ENCODE peak calls at places on chromosomes 12 and 14, in seven cellular contexts. One of them, this sample, is unnamed.

GRCh38 chr12:122318607-122319311 is 52.5 kb upstream of the VPS33A start:
- DNase-seq in lower lobe of right lung: no peak
- DNase-seq in neural progenitor cell: no peak
- DNase-seq in SJCRH30: no peak
- DNase-seq in PC-3: peak; percentile 82
- DNase-seq in breast epithelium: no peak
- DNase-seq in hepatocyte: no peak
- DNase-seq in this sample: no peak

GRCh38 chr14:53539489-53540126 is 386.5 kb upstream of the DDHD1 start:
- DNase-seq in lower lobe of right lung: peak; percentile 69
- DNase-seq in neural progenitor cell: peak; percentile 89
- DNase-seq in SJCRH30: peak; percentile 94
- DNase-seq in PC-3: peak; percentile 92
- DNase-seq in breast epithelium: peak; percentile 55
- DNase-seq in hepatocyte: peak; percentile 89
- DNase-seq in this sample: no peak

GRCh38 chr14:94540031-94540794 is 21.0 kb upstream of the SERPINA4 start:
- DNase-seq in lower lobe of right lung: no peak
- DNase-seq in neural progenitor cell: peak; percentile 19
- DNase-seq in SJCRH30: no peak
- DNase-seq in PC-3: no peak
- DNase-seq in breast epithelium: no peak
- DNase-seq in hepatocyte: no peak
- DNase-seq in this sample: peak; percentile 80

GRCh38 chr12:111788178-111788654 is 21.5 kb downstream of the ALDH2 start:
- DNase-seq in lower lobe of right lung: no peak
- DNase-seq in neural progenitor cell: peak; percentile 48
- DNase-seq in SJCRH30: peak; percentile 83
- DNase-seq in PC-3: peak; percentile 42
- DNase-seq in breast epithelium: peak; percentile 41
- DNase-seq in hepatocyte: peak; percentile 37
- DNase-seq in this sample: no peak

GRCh38 chr12:80400591-80400991 is 43.4 kb upstream of the PTPRQ start:
- DNase-seq in lower lobe of right lung: no peak
- DNase-seq in neural progenitor cell: peak; percentile 60
- DNase-seq in SJCRH30: no peak
- DNase-seq in PC-3: no peak
- DNase-seq in breast epithelium: no peak
- DNase-seq in hepatocyte: no peak
- DNase-seq in this sample: no peak

GRCh38 chr14:64790478-64790877 is 86.3 kb downstream of the PLEKHG3 start:
- DNase-seq in lower lobe of right lung: no peak
- DNase-seq in neural progenitor cell: peak; percentile 77
- DNase-seq in SJCRH30: no peak
- DNase-seq in PC-3: no peak
- DNase-seq in breast epithelium: no peak
- DNase-seq in hepatocyte: no peak
- DNase-seq in this sample: no peak

GRCh38 chr14:105483300-105484068 is 3.2 kb upstream of the CRIP1 start:
- DNase-seq in lower lobe of right lung: no peak
- DNase-seq in neural progenitor cell: no peak
- DNase-seq in SJCRH30: no peak
- DNase-seq in PC-3: peak; percentile 18
- DNase-seq in breast epithelium: peak; percentile 69
- DNase-seq in hepatocyte: no peak
- DNase-seq in this sample: no peak

GRCh38 chr12:109277255-109277898 is 31.7 kb downstream of the FOXN4 start:
- DNase-seq in lower lobe of right lung: no peak
- DNase-seq in neural progenitor cell: no peak
- DNase-seq in SJCRH30: no peak
- DNase-seq in PC-3: no peak
- DNase-seq in breast epithelium: no peak
- DNase-seq in hepatocyte: no peak
- DNase-seq in this sample: no peak

GRCh38 chr14:56199976-56200577 is 81.9 kb downstream of the PELI2 start:
- DNase-seq in lower lobe of right lung: no peak
- DNase-seq in neural progenitor cell: no peak
- DNase-seq in SJCRH30: no peak
- DNase-seq in PC-3: no peak
- DNase-seq in breast epithelium: no peak
- DNase-seq in hepatocyte: no peak
- DNase-seq in this sample: no peak

GRCh38 chr12:18861287-18861858 is 123.5 kb downstream of the CAPZA3 start:
- DNase-seq in lower lobe of right lung: no peak
- DNase-seq in neural progenitor cell: no peak
- DNase-seq in SJCRH30: peak; percentile 46
- DNase-seq in PC-3: peak; percentile 72
- DNase-seq in breast epithelium: no peak
- DNase-seq in hepatocyte: peak; percentile 21
- DNase-seq in this sample: no peak

GRCh38 chr14:24066490-24067132 is 4.8 kb upstream of the CPNE6 start:
- DNase-seq in lower lobe of right lung: no peak
- DNase-seq in neural progenitor cell: no peak
- DNase-seq in SJCRH30: no peak
- DNase-seq in PC-3: no peak
- DNase-seq in breast epithelium: no peak
- DNase-seq in hepatocyte: no peak
- DNase-seq in this sample: no peak

GRCh38 chr12:105315130-105315529 is 15.4 kb upstream of the C12orf75 start:
- DNase-seq in lower lobe of right lung: no peak
- DNase-seq in neural progenitor cell: no peak
- DNase-seq in SJCRH30: no peak
- DNase-seq in PC-3: no peak
- DNase-seq in breast epithelium: no peak
- DNase-seq in hepatocyte: no peak
- DNase-seq in this sample: no peak

GRCh38 chr12:44510510-44510909 is 365.6 kb downstream of the NELL2 start:
- DNase-seq in lower lobe of right lung: no peak
- DNase-seq in neural progenitor cell: no peak
- DNase-seq in SJCRH30: no peak
- DNase-seq in PC-3: peak; percentile 14
- DNase-seq in breast epithelium: no peak
- DNase-seq in hepatocyte: no peak
- DNase-seq in this sample: no peak

GRCh38 chr12:52581481-52581880 is 7.8 kb upstream of the KRT74 start:
- DNase-seq in lower lobe of right lung: no peak
- DNase-seq in neural progenitor cell: no peak
- DNase-seq in SJCRH30: no peak
- DNase-seq in PC-3: peak; percentile 56
- DNase-seq in breast epithelium: no peak
- DNase-seq in hepatocyte: peak; percentile 40
- DNase-seq in this sample: no peak

GRCh38 chr12:75564398-75564797 is 53.0 kb upstream of the KRR1 start:
- DNase-seq in lower lobe of right lung: no peak
- DNase-seq in neural progenitor cell: no peak
- DNase-seq in SJCRH30: peak; percentile 73
- DNase-seq in PC-3: no peak
- DNase-seq in breast epithelium: peak; percentile 44
- DNase-seq in hepatocyte: no peak
- DNase-seq in this sample: no peak

GRCh38 chr12:12715459-12716150 is 1.6 kb upstream of the CDKN1B start:
- DNase-seq in lower lobe of right lung: no peak
- DNase-seq in neural progenitor cell: no peak
- DNase-seq in SJCRH30: peak; percentile 71
- DNase-seq in PC-3: peak; percentile 5
- DNase-seq in breast epithelium: no peak
- DNase-seq in hepatocyte: no peak
- DNase-seq in this sample: no peak

GRCh38 chr12:12714276-12715001 is 2.7 kb upstream of the CDKN1B start:
- DNase-seq in lower lobe of right lung: peak; percentile 60
- DNase-seq in neural progenitor cell: peak; percentile 53
- DNase-seq in SJCRH30: peak; percentile 24
- DNase-seq in PC-3: peak; percentile 35
- DNase-seq in breast epithelium: no peak
- DNase-seq in hepatocyte: peak; percentile 58
- DNase-seq in this sample: no peak

GRCh38 chr12:12713932-12714275 is 3.3 kb upstream of the CDKN1B start:
- DNase-seq in lower lobe of right lung: no peak
- DNase-seq in neural progenitor cell: no peak
- DNase-seq in SJCRH30: no peak
- DNase-seq in PC-3: no peak
- DNase-seq in breast epithelium: no peak
- DNase-seq in hepatocyte: no peak
- DNase-seq in this sample: no peak

GRCh38 chr12:12716151-12716844 is 870 bp upstream of the CDKN1B start:
- DNase-seq in lower lobe of right lung: no peak
- DNase-seq in neural progenitor cell: no peak
- DNase-seq in SJCRH30: peak; percentile 44
- DNase-seq in PC-3: peak; percentile 7
- DNase-seq in breast epithelium: no peak
- DNase-seq in hepatocyte: peak; percentile 28
- DNase-seq in this sample: no peak

GRCh38 chr12:12715128-12715458 is 2.1 kb upstream of the CDKN1B start:
- DNase-seq in lower lobe of right lung: no peak
- DNase-seq in neural progenitor cell: no peak
- DNase-seq in SJCRH30: no peak
- DNase-seq in PC-3: no peak
- DNase-seq in breast epithelium: no peak
- DNase-seq in hepatocyte: no peak
- DNase-seq in this sample: no peak
- H3K4me3 ChIP-seq in lower lobe of right lung: peak overlapping the region; percentile 91
- H3K4me3 ChIP-seq in neural progenitor cell: peak overlapping the region; percentile 3
- H3K4me3 ChIP-seq in SJCRH30: peak overlapping the region; percentile 32
- H3K4me3 ChIP-seq in PC-3: peak overlapping the region; percentile 70
- H3K4me3 ChIP-seq in breast epithelium: peak overlapping the region; percentile 99
- H3K4me3 ChIP-seq in hepatocyte: no peak overlapping the region
- H3K4me3 ChIP-seq in this sample: peak overlapping the region; percentile 100

GRCh38 chr12:127670796-127671195 is 596.2 kb upstream of the TMEM132C start:
- DNase-seq in lower lobe of right lung: no peak
- DNase-seq in neural progenitor cell: no peak
- DNase-seq in SJCRH30: no peak
- DNase-seq in PC-3: no peak
- DNase-seq in breast epithelium: no peak
- DNase-seq in hepatocyte: no peak
- DNase-seq in this sample: no peak
- H3K36me3 ChIP-seq in lower lobe of right lung: no peaks in the 10 kb centered on the region
- H3K36me3 ChIP-seq in neural progenitor cell: no peaks in the 10 kb centered on the region
- H3K36me3 ChIP-seq in SJCRH30: no peaks in the 10 kb centered on the region
- H3K36me3 ChIP-seq in PC-3: no peaks in the 10 kb centered on the region
- H3K36me3 ChIP-seq in breast epithelium: no peaks in the 10 kb centered on the region
- H3K36me3 ChIP-seq in hepatocyte: no peaks in the 10 kb centered on the region
- H3K36me3 ChIP-seq in this sample: no peaks in the 10 kb centered on the region

GRCh38 chr14:74292061-74292460 is 10.7 kb downstream of the ABCD4 start:
- DNase-seq in lower lobe of right lung: no peak
- DNase-seq in neural progenitor cell: no peak
- DNase-seq in SJCRH30: no peak
- DNase-seq in PC-3: no peak
- DNase-seq in breast epithelium: no peak
- DNase-seq in hepatocyte: no peak
- DNase-seq in this sample: no peak

GRCh38 chr14:74289801-74290200 is 12.9 kb downstream of the ABCD4 start:
- DNase-seq in lower lobe of right lung: no peak
- DNase-seq in neural progenitor cell: no peak
- DNase-seq in SJCRH30: no peak
- DNase-seq in PC-3: no peak
- DNase-seq in breast epithelium: no peak
- DNase-seq in hepatocyte: no peak
- DNase-seq in this sample: no peak

GRCh38 chr14:74286736-74287135 is 16.0 kb downstream of the ABCD4 start:
- DNase-seq in lower lobe of right lung: no peak
- DNase-seq in neural progenitor cell: no peak
- DNase-seq in SJCRH30: no peak
- DNase-seq in PC-3: no peak
- DNase-seq in breast epithelium: no peak
- DNase-seq in hepatocyte: no peak
- DNase-seq in this sample: no peak

GRCh38 chr14:74293621-74294020 is 9.1 kb downstream of the ABCD4 start:
- DNase-seq in lower lobe of right lung: no peak
- DNase-seq in neural progenitor cell: no peak
- DNase-seq in SJCRH30: no peak
- DNase-seq in PC-3: no peak
- DNase-seq in breast epithelium: no peak
- DNase-seq in hepatocyte: no peak
- DNase-seq in this sample: no peak

GRCh38 chr14:74290415-74290814 is 12.3 kb downstream of the ABCD4 start:
- DNase-seq in lower lobe of right lung: no peak
- DNase-seq in neural progenitor cell: peak; percentile 55
- DNase-seq in SJCRH30: peak; percentile 42
- DNase-seq in PC-3: peak; percentile 51
- DNase-seq in breast epithelium: no peak
- DNase-seq in hepatocyte: no peak
- DNase-seq in this sample: no peak
- H3K4me3 ChIP-seq in lower lobe of right lung: no peak overlapping the region
- H3K4me3 ChIP-seq in neural progenitor cell: no peak overlapping the region
- H3K4me3 ChIP-seq in SJCRH30: no peak overlapping the region
- H3K4me3 ChIP-seq in PC-3: no peak overlapping the region
- H3K4me3 ChIP-seq in breast epithelium: no peak overlapping the region
- H3K4me3 ChIP-seq in hepatocyte: no peak overlapping the region
- H3K4me3 ChIP-seq in this sample: no peak overlapping the region

GRCh38 chr12:54411398-54412241 is 7.4 kb downstream of the ITGA5 start:
- DNase-seq in lower lobe of right lung: peak; percentile 84
- DNase-seq in neural progenitor cell: no peak
- DNase-seq in SJCRH30: no peak
- DNase-seq in PC-3: peak; percentile 87
- DNase-seq in breast epithelium: no peak
- DNase-seq in hepatocyte: peak; percentile 46
- DNase-seq in this sample: no peak

GRCh38 chr12:54412786-54413185 is 6.3 kb downstream of the ITGA5 start:
- DNase-seq in lower lobe of right lung: no peak
- DNase-seq in neural progenitor cell: no peak
- DNase-seq in SJCRH30: no peak
- DNase-seq in PC-3: no peak
- DNase-seq in breast epithelium: no peak
- DNase-seq in hepatocyte: no peak
- DNase-seq in this sample: no peak

GRCh38 chr12:54407183-54407905 is 11.7 kb downstream of the ITGA5 start:
- DNase-seq in lower lobe of right lung: no peak
- DNase-seq in neural progenitor cell: no peak
- DNase-seq in SJCRH30: no peak
- DNase-seq in PC-3: no peak
- DNase-seq in breast epithelium: no peak
- DNase-seq in hepatocyte: no peak
- DNase-seq in this sample: no peak

GRCh38 chr12:54412348-54412747 is 6.7 kb downstream of the ITGA5 start:
- DNase-seq in lower lobe of right lung: no peak
- DNase-seq in neural progenitor cell: no peak
- DNase-seq in SJCRH30: no peak
- DNase-seq in PC-3: no peak
- DNase-seq in breast epithelium: no peak
- DNase-seq in hepatocyte: no peak
- DNase-seq in this sample: no peak

DNA sequence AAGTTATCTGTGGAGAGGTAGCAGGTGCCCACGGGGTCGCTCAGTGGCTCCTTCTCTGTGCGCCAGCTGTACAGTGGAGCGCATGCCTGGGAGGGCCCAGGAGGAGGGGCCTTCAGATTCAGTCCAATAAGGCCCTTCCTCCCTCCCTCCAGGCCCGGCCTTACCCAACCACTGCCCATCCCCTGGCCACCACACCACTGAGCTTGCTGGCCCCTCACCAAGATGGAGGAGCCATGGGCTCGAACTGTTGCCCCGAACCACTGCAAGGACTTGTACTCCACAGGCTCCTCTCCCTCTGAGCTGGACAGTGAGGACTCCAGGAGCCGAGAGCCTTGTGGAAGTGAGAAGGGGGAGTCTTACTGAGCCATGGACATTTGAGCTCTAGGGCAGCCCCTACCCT is 9.8 kb downstream of the ITGA5 start:
- DNase-seq in lower lobe of right lung: no peak
- DNase-seq in neural progenitor cell: no peak
- DNase-seq in SJCRH30: no peak
- DNase-seq in PC-3: no peak
- DNase-seq in breast epithelium: no peak
- DNase-seq in hepatocyte: no peak
- DNase-seq in this sample: no peak
- H3K36me3 ChIP-seq in lower lobe of right lung: peaks cover 72% of the 10 kb centered on the region
- H3K36me3 ChIP-seq in neural progenitor cell: no peaks in the 10 kb centered on the region
- H3K36me3 ChIP-seq in SJCRH30: peaks cover 18% of the 10 kb centered on the region
- H3K36me3 ChIP-seq in PC-3: peaks cover under 1% of the 10 kb centered on the region
- H3K36me3 ChIP-seq in breast epithelium: no peaks in the 10 kb centered on the region
- H3K36me3 ChIP-seq in hepatocyte: no peaks in the 10 kb centered on the region
- H3K36me3 ChIP-seq in this sample: peaks cover 47% of the 10 kb centered on the region